ENCODE peak calls at places on chromosomes 5 and 9, in seven cellular contexts. L, A, V, X, W, J and B are unnamed samples.

GRCh38 chr5:91898865-91899264 is 515.7 kb upstream of the ARRDC3 start:
- DNase-seq in X (no peak), L (no peak), J (no peak), A (no peak), V (no peak), W (no peak), B (no peak)

GRCh38 chr9:30116673-30117217 is 2267.7 kb upstream of the ACO1 start:
- DNase-seq in L (no peak), V (no peak), A (no peak), J (no peak), X (no peak), W (no peak), B (no peak)

GRCh38 chr9:3467593-3468219 is 58.1 kb downstream of the RFX3 start:
- DNase-seq in X (peak; percentile 14), W (peak; percentile 45), V (peak; percentile 46), L (no peak), A (no peak), J (peak; percentile 40), B (no peak)

GRCh38 chr5:30034870-30035269 is 1158.6 kb upstream of the CDH6 start:
- DNase-seq in A (no peak), V (no peak), X (no peak), J (no peak), W (no peak), L (no peak), B (no peak)

GRCh38 chr5:73917433-73917832 is 291.4 kb downstream of the ARHGEF28 start:
- DNase-seq in J (no peak), X (no peak), A (no peak), V (no peak), W (peak; percentile 71), L (peak; percentile 81), B (no peak)

GRCh38 chr5:2817031-2817603 is 65.6 kb upstream of the IRX2 start:
- DNase-seq in V (no peak), X (no peak), W (no peak), L (no peak), J (no peak), A (no peak), B (no peak)

GRCh38 chr5:172380992-172381643 is 73.2 kb downstream of the SH3PXD2B start:
- DNase-seq in L (peak; percentile 79), X (no peak), J (no peak), V (no peak), A (peak; percentile 93), W (peak; percentile 60), B (peak; percentile 67)

GRCh38 chr5:151202381-151203139 is 21.3 kb downstream of the CCDC69 start:
- DNase-seq in L (no peak), W (no peak), V (no peak), A (peak; percentile 37), J (no peak), X (peak; percentile 26), B (no peak)

GRCh38 chr5:179821298-179822058 is 773 bp downstream of the SQSTM1 start:
- DNase-seq in A (peak; percentile 99), X (peak; percentile 67), L (peak; percentile 79), V (peak; percentile 86), W (peak; percentile 92), J (peak; percentile 76), B (peak; percentile 95)

GRCh38 chr9:84146893-84147705 is 166.5 kb downstream of the RMI1 start:
- DNase-seq in A (no peak), X (no peak), J (no peak), L (no peak), V (no peak), W (no peak), B (no peak)

GRCh38 chr5:132501961-132502931 is 11.7 kb upstream of the IRF1 start:
- DNase-seq in J (no peak), L (peak; percentile 24), V (no peak), A (peak; percentile 78), X (no peak), W (no peak), B (no peak)

GRCh38 chr5:156640751-156641241 is 209.3 kb upstream of the PPP1R2B start:
- DNase-seq in J (no peak), A (no peak), X (no peak), V (no peak), L (no peak), W (no peak), B (no peak)

GRCh38 chr5:103487253-103487652 is 75.3 kb downstream of the NUDT12 start:
- DNase-seq in V (no peak), W (no peak), X (no peak), L (no peak), A (no peak), J (no peak), B (no peak)

GRCh38 chr9:34553511-34554021 is 30.8 kb upstream of the ENHO start:
- DNase-seq in A (no peak), J (no peak), X (no peak), L (no peak), W (no peak), V (no peak), B (peak; percentile 3)

GRCh38 chr5:7855611-7856010 is 4.7 kb upstream of the CFAP90 start:
- DNase-seq in J (no peak), L (no peak), X (no peak), W (no peak), V (no peak), A (no peak), B (no peak)

GRCh38 chr9:70303268-70303667 is 44.5 kb downstream of the SMC5 start:
- DNase-seq in V (no peak), X (no peak), A (no peak), L (no peak), J (no peak), W (no peak), B (no peak)

GRCh38 chr5:138753794-138754698 is 821 bp downstream of the CTNNA1 start:
- DNase-seq in L (no peak), X (peak; percentile 35), W (peak; percentile 12), A (peak; percentile 99), V (peak; percentile 72), J (peak; percentile 16), B (peak; percentile 95)